ENCODE peak calls at places on chromosomes 6 and 20, in six cellular contexts. W is K562, Q is kidney, S is AG04450, I is NCI-H510A treated with DMSO at 0.1 percent for 48 hours, Z is psoas muscle. E is an unnamed sample.

GRCh38 chr6:46925563-46926253 is 4.0 kb upstream of the ADGRF5 start:
- DNase-seq in W (no peak), Q (no peak), S (no peak), I (no peak), Z (no peak), E (peak; percentile 67)

GRCh38 chr20:51979226-51979625 is 176.9 kb upstream of the SALL4 start:
- DNase-seq in W (no peak), Q (no peak), S (no peak), I (no peak), Z (no peak), E (no peak)

GRCh38 chr6:166046232-166046631 is 121.4 kb downstream of the TBXT start:
- DNase-seq in W (no peak), Q (no peak), S (peak; percentile 95), I (no peak), Z (no peak), E (no peak)

GRCh38 chr20:42361402-42361801 is 743.2 kb upstream of the CHD6 start:
- DNase-seq in W (no peak), Q (no peak), S (no peak), I (no peak), Z (no peak), E (no peak)

GRCh38 chr6:27604986-27605385 is 132.1 kb upstream of the ZNF184 start:
- DNase-seq in W (peak; percentile 42), Q (no peak), S (no peak), I (no peak), Z (no peak), E (no peak)

GRCh38 chr6:79544939-79545450 is 7.8 kb upstream of the LCA5 start:
- DNase-seq in W (peak; percentile 82), Q (peak; percentile 81), S (peak; percentile 94), I (peak; percentile 84), Z (peak; percentile 82), E (peak; percentile 77)

GRCh38 chr6:100512203-100512862 is 47.6 kb upstream of the SIM1 start:
- DNase-seq in W (no peak), Q (no peak), S (no peak), I (no peak), Z (no peak), E (no peak)

GRCh38 chr6:134123666-134124208 is 71.3 kb upstream of the SLC2A12 start:
- DNase-seq in W (peak; percentile 25), Q (no peak), S (peak; percentile 75), I (peak; percentile 70), Z (no peak), E (no peak)

GRCh38 chr20:6100261-6100660 is 22.6 kb downstream of the FERMT1 start:
- DNase-seq in W (no peak), Q (no peak), S (no peak), I (no peak), Z (no peak), E (no peak)

E was measured in adrenal gland.